ENCODE peak calls at places on chromosome 19, in eight cellular contexts. One of them, this sample, is unnamed.

GRCh38 chr19:6890938-6891337 is 3.6 kb downstream of the ADGRE1 start:
- DNase-seq in foreskin fibroblast: no peak
- DNase-seq in GM12864: no peak
- DNase-seq in cardiac muscle cell: no peak
- DNase-seq in heart right ventricle: no peak
- DNase-seq in HL-60: no peak
- DNase-seq in HFF-Myc: no peak
- DNase-seq in GM12878: no peak
- DNase-seq in this sample: no peak

GRCh38 chr19:50803633-50804419 is 13.6 kb downstream of the ACP4 start:
- DNase-seq in foreskin fibroblast: no peak
- DNase-seq in GM12864: no peak
- DNase-seq in cardiac muscle cell: peak
- DNase-seq in heart right ventricle: no peak
- DNase-seq in HL-60: no peak
- DNase-seq in HFF-Myc: no peak
- DNase-seq in GM12878: no peak
- DNase-seq in this sample: no peak

GRCh38 chr19:54324071-54324470 is 11.1 kb upstream of the LILRA5 start:
- DNase-seq in foreskin fibroblast: no peak
- DNase-seq in GM12864: no peak
- DNase-seq in cardiac muscle cell: no peak
- DNase-seq in heart right ventricle: no peak
- DNase-seq in HL-60: no peak
- DNase-seq in HFF-Myc: no peak
- DNase-seq in GM12878: no peak
- DNase-seq in this sample: no peak

GRCh38 chr19:29819300-29819699 is 7.5 kb downstream of the CCNE1 start:
- DNase-seq in foreskin fibroblast: no peak
- DNase-seq in GM12864: no peak
- DNase-seq in cardiac muscle cell: no peak
- DNase-seq in heart right ventricle: no peak
- DNase-seq in HL-60: no peak
- DNase-seq in HFF-Myc: no peak
- DNase-seq in GM12878: no peak
- DNase-seq in this sample: no peak

GRCh38 chr19:46892252-46893179 is 31.7 kb downstream of the ARHGAP35 start:
- DNase-seq in foreskin fibroblast: no peak
- DNase-seq in GM12864: no peak
- DNase-seq in cardiac muscle cell: no peak
- DNase-seq in heart right ventricle: no peak
- DNase-seq in HL-60: no peak
- DNase-seq in HFF-Myc: no peak
- DNase-seq in GM12878: peak
- DNase-seq in this sample: no peak

GRCh38 chr19:19410553-19411550 is 5.4 kb downstream of the GATAD2A start:
- DNase-seq in foreskin fibroblast: no peak
- DNase-seq in GM12864: no peak
- DNase-seq in cardiac muscle cell: no peak
- DNase-seq in heart right ventricle: no peak
- DNase-seq in HL-60: no peak
- DNase-seq in HFF-Myc: no peak
- DNase-seq in GM12878: no peak
- DNase-seq in this sample: no peak

GRCh38 chr19:4182082-4182926 is at the start of the genes ANKRD24 and SIRT6:
- DNase-seq in foreskin fibroblast: peak
- DNase-seq in GM12864: peak
- DNase-seq in cardiac muscle cell: peak
- DNase-seq in heart right ventricle: peak
- DNase-seq in HL-60: peak
- DNase-seq in HFF-Myc: peak
- DNase-seq in GM12878: peak
- DNase-seq in this sample: peak

GRCh38 chr19:2618611-2619010 is 83.9 kb downstream of the GNG7 start:
- DNase-seq in foreskin fibroblast: peak
- DNase-seq in GM12864: no peak
- DNase-seq in cardiac muscle cell: peak
- DNase-seq in heart right ventricle: peak
- DNase-seq in HL-60: no peak
- DNase-seq in HFF-Myc: no peak
- DNase-seq in GM12878: no peak
- DNase-seq in this sample: peak

GRCh38 chr19:7673995-7674667 is 2.8 kb upstream of the MCEMP1 start:
- DNase-seq in foreskin fibroblast: peak
- DNase-seq in GM12864: peak
- DNase-seq in cardiac muscle cell: peak
- DNase-seq in heart right ventricle: peak
- DNase-seq in HL-60: peak
- DNase-seq in HFF-Myc: peak
- DNase-seq in GM12878: no peak
- DNase-seq in this sample: peak

GRCh38 chr19:913080-913748 is at the start of gene R3HDM4:
- DNase-seq in foreskin fibroblast: peak
- DNase-seq in GM12864: no peak
- DNase-seq in cardiac muscle cell: peak
- DNase-seq in heart right ventricle: peak
- DNase-seq in HL-60: no peak
- DNase-seq in HFF-Myc: no peak
- DNase-seq in GM12878: no peak
- DNase-seq in this sample: peak

GRCh38 chr19:54364775-54365257 is at the start of gene LAIR1:
- DNase-seq in foreskin fibroblast: no peak
- DNase-seq in GM12864: no peak
- DNase-seq in cardiac muscle cell: peak
- DNase-seq in heart right ventricle: no peak
- DNase-seq in HL-60: peak
- DNase-seq in HFF-Myc: no peak
- DNase-seq in GM12878: no peak
- DNase-seq in this sample: peak

GRCh38 chr19:2381151-2381822 is 21.2 kb downstream of the TMPRSS9 start:
- DNase-seq in foreskin fibroblast: peak
- DNase-seq in GM12864: no peak
- DNase-seq in cardiac muscle cell: peak
- DNase-seq in heart right ventricle: no peak
- DNase-seq in HL-60: no peak
- DNase-seq in HFF-Myc: no peak
- DNase-seq in GM12878: no peak
- DNase-seq in this sample: no peak

GRCh38 chr19:3335431-3336350 is 30.7 kb upstream of the NFIC start:
- DNase-seq in foreskin fibroblast: peak
- DNase-seq in GM12864: no peak
- DNase-seq in cardiac muscle cell: peak
- DNase-seq in heart right ventricle: peak
- DNase-seq in HL-60: no peak
- DNase-seq in HFF-Myc: no peak
- DNase-seq in GM12878: no peak
- DNase-seq in this sample: peak

GRCh38 chr19:56291857-56292256 is 19.3 kb downstream of the EDDM13 start:
- DNase-seq in foreskin fibroblast: no peak
- DNase-seq in GM12864: no peak
- DNase-seq in cardiac muscle cell: no peak
- DNase-seq in heart right ventricle: no peak
- DNase-seq in HL-60: no peak
- DNase-seq in HFF-Myc: no peak
- DNase-seq in GM12878: no peak
- DNase-seq in this sample: no peak

GRCh38 chr19:33220115-33220514 is 5.5 kb downstream of the SLC7A10 start:
- DNase-seq in foreskin fibroblast: no peak
- DNase-seq in GM12864: no peak
- DNase-seq in cardiac muscle cell: no peak
- DNase-seq in heart right ventricle: no peak
- DNase-seq in HL-60: no peak
- DNase-seq in HFF-Myc: no peak
- DNase-seq in GM12878: no peak
- DNase-seq in this sample: no peak

GRCh38 chr19:3360494-3361383 is 5.6 kb upstream of the NFIC start:
- DNase-seq in foreskin fibroblast: no peak
- DNase-seq in GM12864: no peak
- DNase-seq in cardiac muscle cell: peak
- DNase-seq in heart right ventricle: peak
- DNase-seq in HL-60: peak
- DNase-seq in HFF-Myc: no peak
- DNase-seq in GM12878: no peak
- DNase-seq in this sample: peak

GRCh38 chr19:43574424-43575155 is 737 bp downstream of the XRCC1 start:
- DNase-seq in foreskin fibroblast: no peak
- DNase-seq in GM12864: no peak
- DNase-seq in cardiac muscle cell: peak
- DNase-seq in heart right ventricle: no peak
- DNase-seq in HL-60: no peak
- DNase-seq in HFF-Myc: no peak
- DNase-seq in GM12878: no peak
- DNase-seq in this sample: no peak

GRCh38 chr19:48920949-48921348 is 12.6 kb upstream of the DHDH start:
- DNase-seq in foreskin fibroblast: no peak
- DNase-seq in GM12864: no peak
- DNase-seq in cardiac muscle cell: no peak
- DNase-seq in heart right ventricle: no peak
- DNase-seq in HL-60: no peak
- DNase-seq in HFF-Myc: no peak
- DNase-seq in GM12878: no peak
- DNase-seq in this sample: no peak

GRCh38 chr19:55467236-55468053 is 2.9 kb upstream of the C19orf85 start:
- DNase-seq in foreskin fibroblast: peak
- DNase-seq in GM12864: no peak
- DNase-seq in cardiac muscle cell: peak
- DNase-seq in heart right ventricle: peak
- DNase-seq in HL-60: no peak
- DNase-seq in HFF-Myc: no peak
- DNase-seq in GM12878: no peak
- DNase-seq in this sample: peak

GRCh38 chr19:29303035-29303706 is 90.2 kb upstream of the UQCRFS1 start:
- DNase-seq in foreskin fibroblast: no peak
- DNase-seq in GM12864: no peak
- DNase-seq in cardiac muscle cell: no peak
- DNase-seq in heart right ventricle: no peak
- DNase-seq in HL-60: no peak
- DNase-seq in HFF-Myc: no peak
- DNase-seq in GM12878: no peak
- DNase-seq in this sample: no peak

GRCh38 chr19:41700381-41701195 is 7.8 kb upstream of the CEACAM5 start:
- DNase-seq in foreskin fibroblast: no peak
- DNase-seq in GM12864: no peak
- DNase-seq in cardiac muscle cell: no peak
- DNase-seq in heart right ventricle: no peak
- DNase-seq in HL-60: no peak
- DNase-seq in HFF-Myc: no peak
- DNase-seq in GM12878: no peak
- DNase-seq in this sample: no peak

GRCh38 chr19:51688665-51689571 is 4.2 kb upstream of the SPACA6 start:
- DNase-seq in foreskin fibroblast: peak
- DNase-seq in GM12864: no peak
- DNase-seq in cardiac muscle cell: peak
- DNase-seq in heart right ventricle: peak
- DNase-seq in HL-60: peak
- DNase-seq in HFF-Myc: peak
- DNase-seq in GM12878: no peak
- DNase-seq in this sample: peak

GRCh38 chr19:48511800-48512503 is at the start of gene LMTK3:
- DNase-seq in foreskin fibroblast: no peak
- DNase-seq in GM12864: no peak
- DNase-seq in cardiac muscle cell: peak
- DNase-seq in heart right ventricle: no peak
- DNase-seq in HL-60: no peak
- DNase-seq in HFF-Myc: no peak
- DNase-seq in GM12878: no peak
- DNase-seq in this sample: no peak

GRCh38 chr19:12034196-12034595 is 1.3 kb downstream of the ZNF433 start:
- DNase-seq in foreskin fibroblast: no peak
- DNase-seq in GM12864: no peak
- DNase-seq in cardiac muscle cell: no peak
- DNase-seq in heart right ventricle: no peak
- DNase-seq in HL-60: no peak
- DNase-seq in HFF-Myc: no peak
- DNase-seq in GM12878: no peak
- DNase-seq in this sample: no peak
- H3K4me3 ChIP-seq in foreskin fibroblast: peak
- H3K4me3 ChIP-seq in GM12864: no peak
- H3K4me3 ChIP-seq in cardiac muscle cell: peak
- H3K4me3 ChIP-seq in heart right ventricle: peak
- H3K4me3 ChIP-seq in HL-60: no peak
- H3K4me3 ChIP-seq in HFF-Myc: no peak
- H3K4me3 ChIP-seq in GM12878: no peak
- H3K4me3 ChIP-seq in this sample: peak

GRCh38 chr19:13095934-13096890 is 6.4 kb downstream of the LYL1 start:
- DNase-seq in foreskin fibroblast: no peak
- DNase-seq in GM12864: no peak
- DNase-seq in cardiac muscle cell: no peak
- DNase-seq in heart right ventricle: no peak
- DNase-seq in HL-60: no peak
- DNase-seq in HFF-Myc: no peak
- DNase-seq in GM12878: no peak
- DNase-seq in this sample: peak
- TF ChIP-seq CTCF in foreskin fibroblast: no peak
- TF ChIP-seq CTCF in GM12864: peak
- TF ChIP-seq CTCF in cardiac muscle cell: peak
- TF ChIP-seq CTCF in heart right ventricle: peak
- TF ChIP-seq CTCF in HL-60: peak
- TF ChIP-seq CTCF in HFF-Myc: no peak
- TF ChIP-seq CTCF in GM12878: peak
- TF ChIP-seq CTCF in this sample: no peak

DNA sequence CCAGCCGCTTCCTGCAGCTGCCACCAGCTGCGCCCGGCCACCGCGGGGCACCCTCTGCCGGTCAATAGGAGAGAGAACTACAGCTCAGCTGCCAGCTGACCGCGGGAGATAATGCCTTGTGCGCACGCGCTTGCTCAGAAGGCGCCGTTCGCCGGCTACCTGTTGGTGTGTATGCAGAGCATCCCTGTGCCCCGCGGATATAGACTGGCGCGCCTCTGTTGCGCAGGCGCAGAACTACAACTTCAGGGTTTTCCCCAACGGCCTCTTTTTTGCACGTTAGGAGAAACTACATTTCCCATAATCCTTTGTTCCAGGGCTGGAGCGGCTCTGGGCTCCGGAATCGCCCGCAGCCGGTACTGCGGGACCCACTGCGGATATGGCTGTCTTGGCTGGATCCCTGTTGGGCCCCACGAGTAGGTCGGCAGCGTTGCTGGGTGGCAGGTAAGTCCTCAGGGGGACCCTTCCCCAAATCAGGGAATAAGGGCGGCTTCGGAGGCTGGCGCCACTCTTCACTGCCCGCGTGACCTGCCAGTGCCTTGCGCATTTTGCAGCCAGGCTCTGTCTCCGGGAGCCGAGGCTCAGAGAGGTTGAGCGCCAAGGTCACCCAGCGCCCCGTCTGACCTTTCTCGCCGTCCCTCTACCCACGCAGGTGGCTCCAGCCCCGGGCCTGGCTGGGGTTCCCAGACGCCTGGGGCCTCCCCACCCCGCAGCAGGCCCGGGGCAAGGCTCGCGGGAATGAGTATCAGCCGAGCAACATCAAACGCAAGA is at the start of gene MRPL34:
- DNase-seq in foreskin fibroblast: peak
- DNase-seq in GM12864: peak
- DNase-seq in cardiac muscle cell: peak
- DNase-seq in heart right ventricle: peak
- DNase-seq in HL-60: peak
- DNase-seq in HFF-Myc: peak
- DNase-seq in GM12878: peak
- DNase-seq in this sample: peak
- H3K4me3 ChIP-seq in foreskin fibroblast: peak
- H3K4me3 ChIP-seq in GM12864: peak
- H3K4me3 ChIP-seq in cardiac muscle cell: peak
- H3K4me3 ChIP-seq in heart right ventricle: peak
- H3K4me3 ChIP-seq in HL-60: peak
- H3K4me3 ChIP-seq in HFF-Myc: peak
- H3K4me3 ChIP-seq in GM12878: peak
- H3K4me3 ChIP-seq in this sample: peak

GRCh38 chr19:40493778-40494177 is 27.0 kb downstream of the SPTBN4 start:
- DNase-seq in foreskin fibroblast: no peak
- DNase-seq in GM12864: no peak
- DNase-seq in cardiac muscle cell: no peak
- DNase-seq in heart right ventricle: no peak
- DNase-seq in HL-60: no peak
- DNase-seq in HFF-Myc: no peak
- DNase-seq in GM12878: no peak
- DNase-seq in this sample: no peak
- TF ChIP-seq CTCF in foreskin fibroblast: no peak
- TF ChIP-seq CTCF in GM12864: no peak
- TF ChIP-seq CTCF in cardiac muscle cell: no peak
- TF ChIP-seq CTCF in heart right ventricle: no peak
- TF ChIP-seq CTCF in HL-60: no peak
- TF ChIP-seq CTCF in HFF-Myc: no peak
- TF ChIP-seq CTCF in GM12878: no peak
- TF ChIP-seq CTCF in this sample: no peak